ENCODE peak calls at places on chromosomes 16 and 17, in seven cellular contexts. One of them, this sample, is unnamed.

GRCh38 chr17:767076-767475 is 15.0 kb downstream of the GLOD4 start:
- DNase-seq in lung: no peak
- DNase-seq in heart right ventricle: no peak
- DNase-seq in body of pancreas: no peak
- DNase-seq in colonic mucosa: no peak
- DNase-seq in PC-9: no peak
- DNase-seq in tibial artery: no peak
- DNase-seq in this sample: no peak

GRCh38 chr16:30087181-30087898 is 4.4 kb downstream of the TBX6 start:
- DNase-seq in lung: no peak
- DNase-seq in heart right ventricle: no peak
- DNase-seq in body of pancreas: peak; percentile 42
- DNase-seq in colonic mucosa: no peak
- DNase-seq in PC-9: no peak
- DNase-seq in tibial artery: no peak
- DNase-seq in this sample: no peak

GRCh38 chr17:13410874-13411273 is 190.9 kb downstream of the HS3ST3A1 start:
- DNase-seq in lung: peak; percentile 54
- DNase-seq in heart right ventricle: no peak
- DNase-seq in body of pancreas: peak; percentile 18
- DNase-seq in colonic mucosa: no peak
- DNase-seq in PC-9: no peak
- DNase-seq in tibial artery: no peak
- DNase-seq in this sample: no peak

GRCh38 chr17:77319211-77320031 is 178.7 kb downstream of the SEC14L1 start:
- DNase-seq in lung: peak; percentile 87
- DNase-seq in heart right ventricle: peak; percentile 76
- DNase-seq in body of pancreas: peak; percentile 83
- DNase-seq in colonic mucosa: peak; percentile 94
- DNase-seq in PC-9: peak; percentile 88
- DNase-seq in tibial artery: peak; percentile 95
- DNase-seq in this sample: peak; percentile 91

GRCh38 chr17:41645371-41646063 is 21.1 kb upstream of the KRT17 start:
- DNase-seq in lung: no peak
- DNase-seq in heart right ventricle: no peak
- DNase-seq in body of pancreas: no peak
- DNase-seq in colonic mucosa: no peak
- DNase-seq in PC-9: peak; percentile 69
- DNase-seq in tibial artery: no peak
- DNase-seq in this sample: no peak

GRCh38 chr17:34728771-34729310 is 149.5 kb downstream of the TMEM132E start:
- DNase-seq in lung: no peak
- DNase-seq in heart right ventricle: no peak
- DNase-seq in body of pancreas: no peak
- DNase-seq in colonic mucosa: no peak
- DNase-seq in PC-9: no peak
- DNase-seq in tibial artery: peak; percentile 44
- DNase-seq in this sample: no peak

GRCh38 chr16:86396918-86397317 is 113.4 kb upstream of the FOXF1 start:
- DNase-seq in lung: no peak
- DNase-seq in heart right ventricle: no peak
- DNase-seq in body of pancreas: no peak
- DNase-seq in colonic mucosa: peak; percentile 38
- DNase-seq in PC-9: no peak
- DNase-seq in tibial artery: no peak
- DNase-seq in this sample: no peak

GRCh38 chr17:34683390-34683789 is 104.0 kb downstream of the TMEM132E start:
- DNase-seq in lung: no peak
- DNase-seq in heart right ventricle: no peak
- DNase-seq in body of pancreas: no peak
- DNase-seq in colonic mucosa: no peak
- DNase-seq in PC-9: no peak
- DNase-seq in tibial artery: no peak
- DNase-seq in this sample: no peak

GRCh38 chr16:17101646-17102045 is 369.1 kb downstream of the XYLT1 start:
- DNase-seq in lung: no peak
- DNase-seq in heart right ventricle: no peak
- DNase-seq in body of pancreas: no peak
- DNase-seq in colonic mucosa: no peak
- DNase-seq in PC-9: no peak
- DNase-seq in tibial artery: no peak
- DNase-seq in this sample: no peak

GRCh38 chr17:30000001-30000754 is 58.7 kb downstream of the EFCAB5 start:
- DNase-seq in lung: no peak
- DNase-seq in heart right ventricle: no peak
- DNase-seq in body of pancreas: no peak
- DNase-seq in colonic mucosa: no peak
- DNase-seq in PC-9: no peak
- DNase-seq in tibial artery: no peak
- DNase-seq in this sample: no peak

GRCh38 chr16:7532534-7532933 is 199.9 kb downstream of the RBFOX1 start:
- DNase-seq in lung: no peak
- DNase-seq in heart right ventricle: no peak
- DNase-seq in body of pancreas: no peak
- DNase-seq in colonic mucosa: no peak
- DNase-seq in PC-9: no peak
- DNase-seq in tibial artery: no peak
- DNase-seq in this sample: no peak

GRCh38 chr17:7133424-7133823 is 18.8 kb upstream of the ASGR2 start:
- DNase-seq in lung: peak; percentile 49
- DNase-seq in heart right ventricle: peak; percentile 38
- DNase-seq in body of pancreas: peak; percentile 52
- DNase-seq in colonic mucosa: no peak
- DNase-seq in PC-9: no peak
- DNase-seq in tibial artery: no peak
- DNase-seq in this sample: no peak

GRCh38 chr16:88993006-88993787 is 16.2 kb upstream of the CBFA2T3 start:
- DNase-seq in lung: no peak
- DNase-seq in heart right ventricle: no peak
- DNase-seq in body of pancreas: no peak
- DNase-seq in colonic mucosa: no peak
- DNase-seq in PC-9: no peak
- DNase-seq in tibial artery: no peak
- DNase-seq in this sample: no peak

GRCh38 chr17:62597920-62598319 is 29.6 kb upstream of the MRC2 start:
- DNase-seq in lung: peak; percentile 42
- DNase-seq in heart right ventricle: no peak
- DNase-seq in body of pancreas: no peak
- DNase-seq in colonic mucosa: no peak
- DNase-seq in PC-9: no peak
- DNase-seq in tibial artery: no peak
- DNase-seq in this sample: no peak

GRCh38 chr17:38706625-38707298 is 1.7 kb downstream of the MLLT6 start:
- DNase-seq in lung: no peak
- DNase-seq in heart right ventricle: no peak
- DNase-seq in body of pancreas: peak; percentile 36
- DNase-seq in colonic mucosa: peak; percentile 57
- DNase-seq in PC-9: no peak
- DNase-seq in tibial artery: no peak
- DNase-seq in this sample: peak; percentile 31

GRCh38 chr17:45902892-45903346 is 8.6 kb downstream of the MAPT start:
- DNase-seq in lung: no peak
- DNase-seq in heart right ventricle: no peak
- DNase-seq in body of pancreas: peak; percentile 84
- DNase-seq in colonic mucosa: no peak
- DNase-seq in PC-9: no peak
- DNase-seq in tibial artery: no peak
- DNase-seq in this sample: no peak

GRCh38 chr17:74116087-74116717 is 87.3 kb upstream of the RPL38 start:
- DNase-seq in lung: no peak
- DNase-seq in heart right ventricle: no peak
- DNase-seq in body of pancreas: no peak
- DNase-seq in colonic mucosa: no peak
- DNase-seq in PC-9: no peak
- DNase-seq in tibial artery: no peak
- DNase-seq in this sample: no peak

GRCh38 chr16:74568961-74569631 is 37.8 kb downstream of the GLG1 start:
- DNase-seq in lung: no peak
- DNase-seq in heart right ventricle: no peak
- DNase-seq in body of pancreas: no peak
- DNase-seq in colonic mucosa: no peak
- DNase-seq in PC-9: peak; percentile 53
- DNase-seq in tibial artery: no peak
- DNase-seq in this sample: no peak

DNA sequence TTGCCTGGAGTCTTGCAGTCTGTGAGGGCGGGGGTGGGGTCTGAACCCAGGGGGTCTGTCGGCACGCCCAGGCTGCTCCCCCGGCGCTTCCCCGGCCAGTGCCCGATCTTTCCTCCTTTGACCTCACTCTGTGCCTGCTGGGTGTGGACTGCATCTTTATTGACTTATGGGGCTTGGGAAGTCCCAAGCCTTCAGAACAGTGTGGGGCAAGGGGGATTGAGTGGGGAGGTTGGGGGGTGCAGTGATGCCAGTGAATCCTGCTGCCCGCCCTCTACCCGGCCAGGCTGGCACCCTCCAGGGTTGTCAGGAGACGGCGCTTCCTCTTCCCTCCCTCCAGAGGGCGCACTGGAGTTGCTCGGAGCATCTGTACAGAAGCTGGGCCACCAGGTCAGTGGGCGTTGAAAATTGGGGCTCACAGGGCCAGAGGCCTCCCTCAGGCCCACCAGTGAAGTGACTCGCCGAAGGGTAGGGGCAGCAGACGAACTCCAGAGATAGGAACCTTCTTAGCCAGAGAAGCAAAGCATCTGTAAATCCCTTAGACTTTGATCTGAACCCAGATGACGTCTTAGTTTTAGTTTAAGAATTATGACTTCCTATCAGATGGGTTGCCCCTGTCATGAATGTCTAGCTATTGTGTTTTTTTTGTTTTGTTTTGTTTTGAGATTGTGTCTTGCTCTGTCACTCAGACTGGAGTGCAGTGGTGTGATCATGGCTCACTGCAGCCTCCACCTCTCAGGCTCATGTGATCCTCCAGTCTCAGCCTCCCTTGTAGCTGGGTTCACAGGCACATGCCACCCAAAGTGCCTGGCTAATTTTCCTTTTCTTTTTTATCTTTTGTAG is 184.8 kb upstream of the CIBAR2 start:
- DNase-seq in lung: no peak
- DNase-seq in heart right ventricle: no peak
- DNase-seq in body of pancreas: peak; percentile 54
- DNase-seq in colonic mucosa: peak; percentile 75
- DNase-seq in PC-9: no peak
- DNase-seq in tibial artery: no peak
- DNase-seq in this sample: no peak
- H3K27ac ChIP-seq in lung: no peak overlapping the region
- H3K27ac ChIP-seq in heart right ventricle: no peak overlapping the region
- H3K27ac ChIP-seq in body of pancreas: no peak overlapping the region
- H3K27ac ChIP-seq in colonic mucosa: no peak overlapping the region
- H3K27ac ChIP-seq in PC-9: no peak overlapping the region
- H3K27ac ChIP-seq in tibial artery: no peak overlapping the region
- H3K27ac ChIP-seq in this sample: no peak overlapping the region

DNA sequence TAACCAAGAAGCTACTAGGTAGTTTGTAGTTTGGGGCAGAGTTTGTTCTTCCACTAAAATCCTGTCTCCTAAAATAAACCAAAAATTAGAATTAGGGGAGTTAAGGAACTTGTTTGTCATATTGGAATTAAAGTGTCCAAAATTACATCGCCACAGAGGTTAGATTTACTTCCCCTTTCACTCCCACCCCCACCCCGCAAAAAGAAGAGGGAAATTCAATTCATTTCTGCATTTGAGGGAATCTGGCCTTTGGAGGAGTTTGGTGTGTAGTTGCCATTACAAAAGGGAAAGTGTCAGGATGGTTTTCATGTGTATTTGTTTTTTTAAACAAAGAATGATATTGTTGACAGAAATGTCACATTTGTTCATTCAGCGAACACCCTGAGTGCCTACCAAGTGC is 5.8 kb downstream of the TMEM97 start:
- DNase-seq in lung: no peak
- DNase-seq in heart right ventricle: no peak
- DNase-seq in body of pancreas: no peak
- DNase-seq in colonic mucosa: no peak
- DNase-seq in PC-9: no peak
- DNase-seq in tibial artery: no peak
- DNase-seq in this sample: no peak
- H3K4me1 ChIP-seq in lung: no peaks in the 10 kb centered on the region
- H3K4me1 ChIP-seq in heart right ventricle: peaks cover 2% of the 10 kb centered on the region
- H3K4me1 ChIP-seq in body of pancreas: peaks cover 68% of the 10 kb centered on the region
- H3K4me1 ChIP-seq in colonic mucosa: no peaks in the 10 kb centered on the region
- H3K4me1 ChIP-seq in PC-9: peaks cover 79% of the 10 kb centered on the region
- H3K4me1 ChIP-seq in tibial artery: peaks cover 6% of the 10 kb centered on the region
- H3K4me1 ChIP-seq in this sample: no peaks in the 10 kb centered on the region

GRCh38 chr17:61425682-61426481 is 26.2 kb downstream of the TBX2 start:
- DNase-seq in lung: no peak
- DNase-seq in heart right ventricle: no peak
- DNase-seq in body of pancreas: no peak
- DNase-seq in colonic mucosa: no peak
- DNase-seq in PC-9: no peak
- DNase-seq in tibial artery: no peak
- DNase-seq in this sample: no peak
- TF ChIP-seq CTCF in lung: no peak
- TF ChIP-seq CTCF in heart right ventricle: no peak
- TF ChIP-seq CTCF in body of pancreas: no peak
- TF ChIP-seq CTCF in colonic mucosa: no peak
- TF ChIP-seq CTCF in PC-9: no peak
- TF ChIP-seq CTCF in tibial artery: no peak
- TF ChIP-seq CTCF in this sample: no peak

GRCh38 chr16:47143329-47143676 is 442 bp downstream of the NETO2 start:
- DNase-seq in lung: peak; percentile 40
- DNase-seq in heart right ventricle: peak; percentile 59
- DNase-seq in body of pancreas: peak; percentile 42
- DNase-seq in colonic mucosa: peak; percentile 55
- DNase-seq in PC-9: no peak
- DNase-seq in tibial artery: no peak
- DNase-seq in this sample: peak; percentile 57
- H3K27ac ChIP-seq in lung: peak overlapping the region; percentile 34
- H3K27ac ChIP-seq in heart right ventricle: peak overlapping the region; percentile 77
- H3K27ac ChIP-seq in body of pancreas: peak overlapping the region; percentile 34
- H3K27ac ChIP-seq in colonic mucosa: no peak overlapping the region
- H3K27ac ChIP-seq in PC-9: no peak overlapping the region
- H3K27ac ChIP-seq in tibial artery: no peak overlapping the region
- H3K27ac ChIP-seq in this sample: peak overlapping the region; percentile 69

GRCh38 chr17:64259922-64260321 is 3.1 kb downstream of the TEX2 start:
- DNase-seq in lung: no peak
- DNase-seq in heart right ventricle: no peak
- DNase-seq in body of pancreas: peak; percentile 46
- DNase-seq in colonic mucosa: peak; percentile 23
- DNase-seq in PC-9: peak; percentile 54
- DNase-seq in tibial artery: no peak
- DNase-seq in this sample: no peak
- H3K4me1 ChIP-seq in lung: peaks cover 22% of the 10 kb centered on the region
- H3K4me1 ChIP-seq in heart right ventricle: peaks cover 27% of the 10 kb centered on the region
- H3K4me1 ChIP-seq in body of pancreas: peaks cover 77% of the 10 kb centered on the region
- H3K4me1 ChIP-seq in colonic mucosa: peaks cover 6% of the 10 kb centered on the region
- H3K4me1 ChIP-seq in PC-9: peaks cover 26% of the 10 kb centered on the region
- H3K4me1 ChIP-seq in tibial artery: peaks cover 62% of the 10 kb centered on the region
- H3K4me1 ChIP-seq in this sample: peaks cover 4% of the 10 kb centered on the region

DNA sequence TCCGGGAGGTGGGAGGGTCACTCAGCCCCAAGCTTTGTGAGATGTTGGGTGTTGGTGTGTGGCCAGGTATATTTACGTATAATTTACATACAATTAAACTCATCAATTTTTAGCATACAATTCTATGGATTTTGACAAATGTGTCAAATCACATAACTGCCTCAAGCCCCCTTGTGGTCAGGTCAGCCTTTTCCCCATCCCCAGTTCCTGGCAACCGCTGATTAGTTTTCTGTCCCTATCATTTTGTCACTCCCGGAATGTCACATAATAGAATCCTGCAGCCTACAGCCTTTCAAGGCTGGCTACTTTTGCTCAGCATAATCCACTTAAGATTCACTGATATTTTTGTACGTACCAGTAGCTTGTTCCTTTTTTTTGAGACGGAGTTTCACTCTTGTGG is 19.4 kb upstream of the RAI1 start:
- DNase-seq in lung: no peak
- DNase-seq in heart right ventricle: no peak
- DNase-seq in body of pancreas: no peak
- DNase-seq in colonic mucosa: no peak
- DNase-seq in PC-9: no peak
- DNase-seq in tibial artery: no peak
- DNase-seq in this sample: no peak
- TF ChIP-seq CTCF in lung: no peak
- TF ChIP-seq CTCF in heart right ventricle: no peak
- TF ChIP-seq CTCF in body of pancreas: no peak
- TF ChIP-seq CTCF in colonic mucosa: no peak
- TF ChIP-seq CTCF in PC-9: no peak
- TF ChIP-seq CTCF in tibial artery: no peak
- TF ChIP-seq CTCF in this sample: no peak